ENCODE peak calls at places on chromosomes 5 and 9, in six cellular contexts. E is D341Med, T is Kasumi-1, O is DMS153, Q is iPS-NIHi11, S is GDM1. C is an unnamed sample.

GRCh38 chr5:94544031-94544650 is 74.3 kb downstream of the KIAA0825 start:
- DNase-seq in E (no peak), T (peak; percentile 84), S (peak; percentile 58), O (no peak), Q (no peak), C (no peak)

GRCh38 chr5:53405396-53405795 is 75.0 kb upstream of the FST start:
- DNase-seq in T (no peak), S (no peak), Q (no peak), O (no peak), E (no peak), C (no peak)

GRCh38 chr5:151164687-151165392 is 7.3 kb upstream of the ANXA6 start:
- DNase-seq in E (peak; percentile 73), S (peak; percentile 58), T (peak; percentile 90), O (no peak), Q (peak; percentile 82), C (peak; percentile 65)

GRCh38 chr5:90637731-90638130 is 79.1 kb downstream of the ADGRV1 start:
- DNase-seq in Q (no peak), E (no peak), S (no peak), O (no peak), T (no peak), C (no peak)

GRCh38 chr5:165202144-165202910 is 1696.9 kb downstream of the MAT2B start:
- DNase-seq in S (no peak), E (no peak), Q (no peak), T (no peak), O (no peak), C (no peak)

GRCh38 chr5:145775893-145776444 is 59.2 kb downstream of the PRELID2 start:
- DNase-seq in Q (no peak), T (no peak), O (no peak), S (no peak), E (no peak), C (peak; percentile 31)

GRCh38 chr9:113042884-113043657 is 13.5 kb downstream of the ZFP37 start:
- DNase-seq in O (no peak), Q (no peak), T (no peak), S (no peak), E (no peak), C (no peak)

GRCh38 chr5:123474238-123474637 is 37.7 kb upstream of the CSNK1G3 start:
- DNase-seq in E (no peak), O (no peak), Q (no peak), S (no peak), T (no peak), C (no peak)

GRCh38 chr9:133633681-133633990 is 2.5 kb upstream of the DBH start:
- DNase-seq in S (no peak), O (no peak), Q (no peak), E (no peak), T (no peak), C (no peak)

GRCh38 chr5:24397601-24398000 is 247.2 kb downstream of the CDH10 start:
- DNase-seq in T (no peak), E (no peak), O (no peak), S (no peak), Q (no peak), C (no peak)

GRCh38 chr5:41682641-41683040 is 172.2 kb upstream of the PLCXD3 start:
- DNase-seq in Q (no peak), S (no peak), E (no peak), T (no peak), O (no peak), C (no peak)

GRCh38 chr9:76759726-76760125 is 4.5 kb upstream of the PCA3 start:
- DNase-seq in S (no peak), Q (no peak), E (no peak), T (no peak), O (peak; percentile 86), C (no peak)

GRCh38 chr9:122360891-122361290 is 9.9 kb upstream of the PTGS1 start:
- DNase-seq in Q (no peak), T (no peak), O (no peak), S (no peak), E (no peak), C (no peak)

GRCh38 chr5:114325552-114325951 is 36.3 kb upstream of the KCNN2 start:
- DNase-seq in Q (no peak), O (no peak), S (no peak), T (no peak), E (peak; percentile 36), C (no peak)

GRCh38 chr9:113675475-113675941 is 200.6 kb upstream of the ZNF618 start:
- DNase-seq in T (peak; percentile 75), O (no peak), E (no peak), S (peak; percentile 40), Q (no peak), C (no peak)

GRCh38 chr5:54659651-54660050 is 142.1 kb downstream of the SNX18 start:
- DNase-seq in Q (no peak), T (no peak), O (no peak), E (no peak), S (no peak), C (no peak)

GRCh38 chr5:145936401-145937131 is at the start of gene SH3RF2:
- DNase-seq in S (no peak), T (peak; percentile 88), Q (peak; percentile 92), O (no peak), E (peak; percentile 30), C (no peak)

GRCh38 chr9:113345165-113345564 is 4.2 kb upstream of the BSPRY start:
- DNase-seq in S (no peak), Q (no peak), T (no peak), E (no peak), O (no peak), C (no peak)

GRCh38 chr5:6633469-6634326 is 458 bp downstream of the SRD5A1 start:
- DNase-seq in S (no peak), T (peak; percentile 32), Q (peak; percentile 11), O (no peak), E (no peak), C (no peak)

GRCh38 chr5:68379275-68380026 is 163.9 kb downstream of the PIK3R1 start:
- DNase-seq in O (no peak), S (no peak), E (no peak), T (no peak), Q (no peak), C (no peak)

GRCh38 chr5:145471831-145472616 is 363.1 kb downstream of the PRELID2 start:
- DNase-seq in O (no peak), Q (no peak), E (no peak), S (no peak), T (no peak), C (no peak)

GRCh38 chr5:179132586-179133355 is 72.6 kb downstream of the ZNF354C start:
- DNase-seq in S (no peak), E (no peak), O (no peak), T (no peak), Q (no peak), C (no peak)

GRCh38 chr9:3863686-3864085 is 337.9 kb upstream of the RFX3 start:
- DNase-seq in O (no peak), S (no peak), E (no peak), Q (no peak), T (no peak), C (no peak)